ENCODE peak calls at places on chromosome X, in six cellular contexts. K is aorta; P is effector memory CD4-positive, alpha-beta T cell; Q is neuronal stem cell; B is naive thymus-derived CD4-positive, alpha-beta T cell; U is MM.1S. H is an unnamed sample. For H3K4me1, the result is how much of the 10 kb centered on the place peaks cover.

GRCh38 chrX:121172703-121173102 is 125.3 kb downstream of the GLUD2 start:
- DNase-seq in K (no peak), P (no peak), Q (no peak), B (no peak), U (no peak), H (no peak)

GRCh38 chrX:110146521-110146920 is 143.6 kb downstream of the TMEM164 start:
- DNase-seq in K (no peak), P (no peak), Q (peak), B (peak), U (peak), H (peak)

GRCh38 chrX:68743754-68744153 is 85.1 kb upstream of the EFNB1 start:
- DNase-seq in K (no peak), P (no peak), Q (no peak), B (no peak), U (no peak), H (no peak)

GRCh38 chrX:20267924-20268701 is 1.4 kb upstream of the RPS6KA3 start:
- DNase-seq in K (peak), P (no peak), Q (no peak), B (peak), U (no peak), H (no peak)

GRCh38 chrX:120753413-120754251 is 122.0 kb downstream of the CT47B1 start:
- DNase-seq in K (no peak), P (no peak), Q (no peak), B (peak), U (no peak), H (no peak)

GRCh38 chrX:153646620-153647373 is at the start of gene DUSP9:
- DNase-seq in K (peak), P (no peak), Q (no peak), B (no peak), U (no peak), H (no peak)

GRCh38 chrX:53305996-53306937 is 24.9 kb upstream of the IQSEC2 start:
- DNase-seq in K (no peak), P (no peak), Q (no peak), B (no peak), U (no peak), H (no peak)

GRCh38 chrX:153821066-153821465 is 9.3 kb downstream of the PDZD4 start:
- DNase-seq in K (peak), P (no peak), Q (no peak), B (no peak), U (no peak), H (no peak)

GRCh38 chrX:132858018-132858417 is 100.4 kb downstream of the HS6ST2 start:
- DNase-seq in K (no peak), P (no peak), Q (no peak), B (no peak), U (peak), H (peak)

GRCh38 chrX:103376979-103377324 is 614 bp downstream of the BEX3 start:
- DNase-seq in K (no peak), P (no peak), Q (no peak), B (no peak), U (no peak), H (no peak)

GRCh38 chrX:36019164-36019563 is 99.6 kb downstream of the CFAP47 start:
- DNase-seq in K (no peak), P (no peak), Q (no peak), B (no peak), U (no peak), H (no peak)

GRCh38 chrX:134542485-134542884 is 82.5 kb downstream of the HPRT1 start:
- DNase-seq in K (no peak), P (no peak), Q (no peak), B (no peak), U (no peak), H (peak)

GRCh38 chrX:40097492-40098263 is at the start of gene BCOR:
- DNase-seq in K (peak), P (peak), Q (no peak), B (peak), U (peak), H (peak)

GRCh38 chrX:11792461-11793421 is 34.7 kb downstream of the MSL3 start:
- DNase-seq in K (no peak), P (peak), Q (no peak), B (peak), U (peak), H (peak)

GRCh38 chrX:2501246-2502102 is 698 bp upstream of the DHRSX start:
- DNase-seq in K (peak), P (no peak), Q (no peak), B (no peak), U (no peak), H (no peak)

GRCh38 chrX:70013483-70014222 is 36.1 kb downstream of the AWAT2 start:
- DNase-seq in K (no peak), P (no peak), Q (no peak), B (no peak), U (no peak), H (no peak)

GRCh38 chrX:79268788-79269187 is 98.3 kb downstream of the ITM2A start:
- DNase-seq in K (no peak), P (no peak), Q (no peak), B (no peak), U (no peak), H (no peak)

GRCh38 chrX:69318651-69319305 is 153.5 kb upstream of the PJA1 start:
- DNase-seq in K (no peak), P (no peak), Q (no peak), B (no peak), U (no peak), H (no peak)

GRCh38 chrX:125782184-125782583 is 383.9 kb downstream of the DCAF12L2 start:
- DNase-seq in K (no peak), P (no peak), Q (no peak), B (no peak), U (no peak), H (no peak)

GRCh38 chrX:2960861-2961515 is 31.8 kb upstream of the ARSD start:
- DNase-seq in K (no peak), P (no peak), Q (no peak), B (no peak), U (no peak), H (no peak)

GRCh38 chrX:106734827-106735226 is 8.3 kb downstream of the RNF128 start:
- DNase-seq in K (no peak), P (no peak), Q (no peak), B (no peak), U (no peak), H (no peak)

GRCh38 chrX:132271330-132271729 is 52.1 kb upstream of the RAP2C start:
- DNase-seq in K (no peak), P (no peak), Q (no peak), B (no peak), U (no peak), H (no peak)

GRCh38 chrX:31832263-31832662 is 760.4 kb upstream of the FTHL17 start:
- DNase-seq in K (no peak), P (no peak), Q (no peak), B (no peak), U (no peak), H (no peak)

GRCh38 chrX:34918091-34918736 is 24.4 kb upstream of the FAM47B start:
- DNase-seq in K (no peak), P (no peak), Q (no peak), B (no peak), U (no peak), H (no peak)

GRCh38 chrX:16476009-16476408 is 173.9 kb upstream of the S100G start:
- DNase-seq in K (no peak), P (no peak), Q (no peak), B (no peak), U (no peak), H (no peak)

GRCh38 chrX:131830400-131831184 is 192.5 kb upstream of the STK26 start:
- DNase-seq in K (no peak), P (no peak), Q (peak), B (peak), U (peak), H (peak)

DNA sequence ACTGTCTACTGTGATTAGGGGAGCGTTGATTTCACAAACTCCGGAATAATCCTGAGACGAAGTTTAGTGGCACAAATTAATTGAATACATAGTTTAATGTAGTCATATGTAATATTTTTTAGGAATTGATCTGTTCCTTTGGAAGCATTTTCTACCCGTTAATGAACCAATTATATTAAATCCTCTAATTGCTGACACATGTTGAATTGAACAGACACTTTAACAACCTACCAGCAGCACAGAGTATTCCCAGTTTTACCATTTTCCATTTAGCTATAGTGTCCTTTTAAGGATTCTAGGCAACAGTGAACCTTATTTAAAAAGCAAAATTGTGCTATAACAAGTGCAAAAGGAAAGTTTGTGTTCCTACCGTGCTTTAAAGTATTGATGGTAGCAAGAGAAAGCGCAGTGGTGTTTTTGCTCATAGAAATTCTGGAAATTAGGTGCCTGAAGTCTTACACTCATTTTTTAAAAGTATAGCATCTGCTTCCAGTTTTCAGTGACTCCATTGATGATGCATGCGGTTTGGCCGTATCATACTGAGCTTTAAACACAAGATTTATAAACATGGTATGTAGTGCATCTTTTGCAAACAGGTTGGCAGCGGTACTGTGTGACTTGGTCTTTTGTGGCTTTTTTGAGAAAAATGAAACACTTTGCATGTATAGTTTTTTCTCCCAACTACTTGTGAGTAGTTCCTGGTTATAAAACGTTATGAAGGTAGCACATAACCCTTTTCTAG is 1.8 kb downstream of the DDX3X start:
- DNase-seq in K (no peak), P (no peak), Q (no peak), B (peak), U (no peak), H (peak)
- H3K27ac ChIP-seq in K (no peak), P (peak), Q (no peak), B (peak), U (peak), H (peak)

DNA sequence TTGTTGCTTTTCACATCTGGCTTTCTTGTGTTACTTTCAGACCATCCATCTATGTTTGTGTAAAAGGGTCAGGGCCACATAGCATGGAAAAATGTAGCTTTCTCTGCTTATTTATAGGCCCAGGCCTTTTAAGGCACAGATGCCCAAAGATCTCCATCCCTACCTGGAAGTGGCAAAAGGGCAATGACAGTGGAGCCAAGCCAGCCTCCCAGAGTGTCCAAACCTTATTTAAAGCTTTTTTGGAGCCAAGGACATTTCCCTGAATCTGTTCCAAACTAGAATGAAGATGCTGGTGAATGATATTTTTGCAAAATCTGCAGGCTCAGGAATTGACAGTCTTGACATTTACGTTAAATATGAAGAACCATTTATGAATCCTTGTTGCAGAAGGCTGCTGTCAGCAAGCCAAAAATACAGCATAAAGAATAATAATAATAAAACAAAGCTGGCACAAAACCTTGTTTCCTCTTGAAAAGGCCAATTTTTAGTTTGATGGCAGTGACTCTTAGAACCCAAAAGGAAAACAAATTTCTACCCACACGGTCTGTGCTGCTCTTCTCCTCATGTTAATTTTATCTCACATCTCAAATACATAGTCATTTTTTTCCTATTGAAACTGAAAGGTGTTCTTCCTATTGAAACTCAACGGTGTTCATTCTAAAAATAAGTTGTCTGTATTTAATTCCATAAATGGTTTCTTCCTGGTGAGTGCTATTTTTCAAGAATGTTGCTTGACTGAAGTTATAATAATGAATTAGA is 206.3 kb upstream of the TBL1X start:
- DNase-seq in K (no peak), P (no peak), Q (no peak), B (no peak), U (peak), H (no peak)
- H3K4me1 ChIP-seq in K (under half), P (under half), Q (under half), B (under half), U (under half), H (under half)

DNA sequence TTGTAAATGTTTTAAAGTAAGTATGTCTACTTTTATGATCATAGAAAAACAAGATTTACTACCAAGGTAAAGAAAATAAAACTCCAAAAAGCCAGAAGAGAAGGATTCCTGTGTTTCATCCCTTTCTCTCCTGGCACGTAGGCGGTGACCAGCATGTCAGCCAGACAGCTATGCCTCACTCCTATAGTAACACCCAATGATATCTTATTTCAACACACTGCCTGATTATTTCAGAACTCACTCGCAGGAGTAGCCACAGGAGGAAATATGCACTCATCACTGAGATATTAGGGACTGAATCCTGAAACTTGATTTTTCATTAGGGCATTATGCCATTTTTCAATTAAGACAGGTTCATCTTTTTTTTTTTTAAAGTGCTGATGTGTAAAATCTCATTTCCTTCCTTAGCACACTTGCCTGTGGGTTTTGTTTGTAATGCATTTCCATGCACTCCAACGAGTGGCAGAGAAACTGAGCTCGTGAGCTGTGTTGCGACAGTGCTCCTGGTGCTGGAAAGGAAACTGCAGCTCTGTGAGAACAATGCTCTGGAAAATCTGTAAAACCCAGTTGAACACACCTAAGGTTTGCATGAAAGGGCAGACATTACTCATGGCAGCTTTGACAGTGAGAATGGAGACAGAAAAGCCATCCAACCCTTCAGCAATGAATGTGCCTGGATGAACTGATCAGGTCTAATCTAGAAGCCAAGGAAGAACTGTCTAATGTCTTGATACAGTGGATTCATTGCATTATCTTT is 18.2 kb downstream of the RAI2 start:
- DNase-seq in K (no peak), P (no peak), Q (no peak), B (no peak), U (no peak), H (no peak)
- H3K27ac ChIP-seq in K (no peak), P (no peak), Q (no peak), B (no peak), U (no peak), H (no peak)

DNA sequence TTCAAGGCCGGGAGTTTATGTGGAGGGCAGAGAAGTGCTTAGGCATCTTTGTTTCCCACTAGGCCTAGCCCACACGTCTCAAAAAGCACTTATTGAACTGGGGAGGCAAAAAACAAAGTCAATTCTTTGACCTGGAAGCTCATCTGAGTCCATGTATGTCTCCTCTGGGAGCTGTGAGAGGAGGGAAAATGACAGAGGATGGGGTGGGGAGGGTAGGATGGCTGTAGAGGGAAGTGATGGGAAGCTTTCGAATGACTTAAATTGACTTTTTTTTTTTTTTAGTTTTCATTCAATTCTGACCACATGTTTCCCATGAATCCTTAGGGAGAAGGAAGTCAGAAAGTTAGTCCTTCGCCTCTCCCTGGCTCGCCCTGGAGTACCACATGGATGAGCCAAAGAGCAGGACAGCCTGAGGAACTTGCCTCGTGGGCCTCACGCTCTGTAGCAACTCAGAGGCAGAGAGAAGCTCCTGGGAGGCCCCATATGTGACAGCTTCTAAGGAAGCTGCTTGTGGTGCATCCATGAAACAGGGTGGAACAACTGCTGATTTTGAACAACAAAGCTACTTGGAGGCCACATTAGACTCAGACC is 45.0 kb downstream of the NHSL2 start:
- DNase-seq in K (no peak), P (no peak), Q (no peak), B (no peak), U (no peak), H (no peak)
- H3K4me1 ChIP-seq in K (under half), P (under half), Q (half or more), B (under half), U (under half), H (under half)

GRCh38 chrX:37846141-37846540 is 1.2 kb downstream of the DYNLT3 start:
- DNase-seq in K (no peak), P (no peak), Q (no peak), B (peak), U (no peak), H (peak)
- H3K27ac ChIP-seq in K (no peak), P (peak), Q (no peak), B (peak), U (no peak), H (peak)

DNA sequence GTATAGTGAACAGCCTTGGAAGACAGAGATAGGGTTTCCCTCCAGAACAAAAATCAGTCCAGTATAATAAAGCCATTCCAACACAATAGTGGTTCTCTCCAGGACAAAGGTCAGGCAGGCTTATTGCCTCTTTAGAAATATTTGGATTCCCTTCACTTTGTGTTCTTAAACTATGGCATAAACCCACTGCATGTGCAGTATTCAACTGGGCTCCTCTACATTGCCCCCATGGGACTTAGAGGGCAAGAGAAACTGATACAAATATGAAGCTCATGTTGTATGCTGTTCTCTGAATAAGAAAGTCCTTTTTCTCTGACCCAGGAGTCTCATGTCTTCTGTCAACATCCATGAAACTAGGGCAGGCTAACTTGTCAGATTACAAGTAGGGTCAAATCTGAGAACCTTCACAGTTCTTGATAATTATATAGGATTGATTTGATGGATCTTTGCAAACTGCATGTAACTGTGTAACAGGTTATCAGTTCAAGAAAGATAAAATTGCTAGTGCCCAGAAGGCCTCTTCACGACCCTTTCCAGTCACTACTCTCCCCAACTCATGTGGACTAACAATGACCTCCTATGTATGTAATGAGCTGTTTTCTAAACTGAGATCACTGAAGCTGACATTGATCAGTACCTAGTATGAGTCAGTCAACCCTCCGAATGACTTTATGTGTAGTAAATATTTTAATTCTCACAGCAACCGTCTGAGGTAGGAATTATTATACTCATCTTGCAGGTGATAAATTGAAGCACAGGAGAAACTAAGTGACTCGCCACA is 31.9 kb upstream of the FAM9C start:
- DNase-seq in K (no peak), P (no peak), Q (no peak), B (no peak), U (no peak), H (peak)
- H3K4me1 ChIP-seq in K (under half), P (under half), Q (under half), B (under half), U (under half), H (half or more)

DNA sequence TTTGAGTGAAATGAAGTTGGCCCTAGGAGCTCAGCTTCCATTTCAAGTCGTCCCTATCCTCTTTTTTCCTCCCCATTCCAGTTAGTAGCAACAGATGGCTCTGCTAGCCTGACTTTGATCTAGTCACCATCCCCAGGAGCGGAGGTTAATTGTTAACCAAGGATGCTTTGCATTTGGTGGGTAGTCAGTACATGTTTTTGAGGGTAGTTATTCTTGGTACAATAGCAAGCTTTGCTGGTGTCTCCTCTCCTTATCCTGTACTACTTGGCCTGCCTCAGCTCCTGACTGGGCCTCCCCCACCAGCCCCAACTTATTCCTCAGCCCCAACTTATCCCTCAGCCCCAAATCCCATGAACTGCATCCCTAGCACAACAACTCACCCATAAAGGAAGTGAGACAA is 14.8 kb upstream of the RTL5 start:
- DNase-seq in K (no peak), P (no peak), Q (no peak), B (no peak), U (no peak), H (no peak)
- H3K27ac ChIP-seq in K (no peak), P (no peak), Q (no peak), B (no peak), U (no peak), H (no peak)

GRCh38 chrX:72126048-72126415 is 5.7 kb downstream of the RTL5 start:
- DNase-seq in K (no peak), P (no peak), Q (no peak), B (no peak), U (no peak), H (no peak)
- H3K4me1 ChIP-seq in K (under half), P (under half), Q (under half), B (under half), U (under half), H (under half)

H was measured in CD4-positive, CD25-positive, alpha-beta regulatory T cell.